ENCODE peak calls at places on chromosomes 4 and X, in ten cellular contexts. I, G, L, C, S, F, B, Y, U and Q are unnamed samples.

GRCh38 chr4:40550900-40551546 is 78.6 kb downstream of the RBM47 start:
- DNase-seq in B (no peak), F (peak; percentile 57), S (no peak), I (no peak), G (peak; percentile 78), L (peak; percentile 4), U (no peak), C (no peak), Y (no peak), Q (peak; percentile 55)

GRCh38 chr4:113384600-113384999 is 335.1 kb downstream of the ANK2 start:
- DNase-seq in I (no peak), Y (no peak), S (no peak), F (no peak), B (no peak), L (no peak), U (no peak), C (no peak), G (peak; percentile 54), Q (no peak)

GRCh38 chr4:15714616-15715015 is 11.8 kb downstream of the BST1 start:
- DNase-seq in U (no peak), F (no peak), S (no peak), L (no peak), C (no peak), B (peak; percentile 53), I (no peak), G (no peak), Y (no peak), Q (no peak)

GRCh38 chr4:179867300-179867878 is 2375.8 kb upstream of the TENM3 start:
- DNase-seq in I (no peak), S (no peak), C (no peak), F (peak; percentile 40), Y (no peak), L (peak; percentile 4), U (no peak), B (peak; percentile 3), G (peak; percentile 20), Q (peak; percentile 78)

GRCh38 chr4:184896868-184897715 is 71.3 kb upstream of the ACSL1 start:
- DNase-seq in G (no peak), L (no peak), F (peak; percentile 20), I (peak; percentile 80), B (no peak), Y (no peak), S (no peak), C (no peak), U (no peak), Q (peak; percentile 69)

GRCh38 chr4:151991884-151992166 is 231.0 kb upstream of the GATB start:
- DNase-seq in F (no peak), S (no peak), L (no peak), B (no peak), G (no peak), C (no peak), Y (no peak), I (no peak), U (no peak), Q (no peak)

GRCh38 chr4:19327364-19327763 is 924.3 kb upstream of the SLIT2 start:
- DNase-seq in G (no peak), L (peak; percentile 14), S (no peak), B (no peak), Y (no peak), F (no peak), U (no peak), I (no peak), C (no peak), Q (no peak)

GRCh38 chr4:17063870-17064269 is 165.4 kb upstream of the LDB2 start:
- DNase-seq in F (no peak), G (no peak), I (no peak), U (no peak), B (peak; percentile 46), L (peak; percentile 29), C (no peak), S (no peak), Y (no peak), Q (no peak)

GRCh38 chrX:20718592-20718991 is 451.9 kb upstream of the RPS6KA3 start:
- DNase-seq in F (no peak), C (no peak), B (no peak), S (no peak), G (no peak), I (no peak), U (no peak), L (no peak), Y (no peak), Q (no peak)

GRCh38 chr4:121091941-121092340 is 19.6 kb upstream of the NDNF start:
- DNase-seq in G (no peak), L (no peak), Y (no peak), B (no peak), U (no peak), I (no peak), S (no peak), F (no peak), C (no peak), Q (no peak)

GRCh38 chr4:169254546-169254983 is 16.2 kb downstream of the SH3RF1 start:
- DNase-seq in U (no peak), F (no peak), B (peak; percentile 41), Y (no peak), C (no peak), S (no peak), L (peak; percentile 86), I (no peak), G (peak; percentile 45), Q (no peak)

GRCh38 chrX:30941898-30942297 is 52.8 kb upstream of the TAB3 start:
- DNase-seq in G (no peak), B (no peak), C (no peak), U (no peak), I (no peak), L (no peak), Y (no peak), F (no peak), S (no peak), Q (peak; percentile 71)

GRCh38 chr4:21276046-21276445 is 575.8 kb downstream of the PACRGL start:
- DNase-seq in Y (no peak), G (no peak), F (no peak), C (no peak), U (no peak), S (no peak), I (no peak), B (no peak), L (no peak), Q (no peak)

GRCh38 chrX:41482153-41482850 is 35.2 kb downstream of the NYX start:
- DNase-seq in U (no peak), S (no peak), L (no peak), G (no peak), Y (no peak), B (no peak), F (no peak), I (no peak), C (no peak), Q (peak; percentile 41)

GRCh38 chr4:52712991-52713275 is 38.3 kb downstream of the ERVMER34-1 start:
- DNase-seq in G (no peak), C (no peak), I (no peak), F (no peak), B (no peak), Y (no peak), S (no peak), U (no peak), L (no peak), Q (no peak)

GRCh38 chrX:17495052-17495451 is 120.1 kb downstream of the NHS start:
- DNase-seq in I (no peak), Y (no peak), G (no peak), B (no peak), S (no peak), L (no peak), C (no peak), U (no peak), F (no peak), Q (no peak)

GRCh38 chr4:140243345-140243753 is 89.4 kb upstream of the MAML3 start:
- DNase-seq in Y (no peak), S (no peak), C (no peak), G (no peak), L (no peak), B (no peak), I (peak; percentile 80), U (peak; percentile 66), F (peak; percentile 54), Q (no peak)

GRCh38 chrX:56068274-56068758 is 163.8 kb upstream of the KLF8 start:
- DNase-seq in U (no peak), B (no peak), F (no peak), C (no peak), Y (no peak), S (no peak), I (peak; percentile 82), L (no peak), G (no peak), Q (no peak)

GRCh38 chr4:140928880-140929279 is 172.7 kb upstream of the TBC1D9 start:
- DNase-seq in G (no peak), B (no peak), F (no peak), I (no peak), L (peak; percentile 55), U (no peak), Y (no peak), C (no peak), S (no peak), Q (no peak)

GRCh38 chr4:107838763-107839162 is 14.0 kb downstream of the SGMS2 start:
- DNase-seq in U (no peak), F (peak; percentile 5), S (no peak), C (no peak), B (no peak), I (no peak), L (no peak), G (peak; percentile 56), Y (no peak), Q (no peak)

GRCh38 chr4:675980-676870 is 1.9 kb downstream of the MYL5 start:
- DNase-seq in B (no peak), C (no peak), I (peak; percentile 80), S (no peak), L (no peak), F (no peak), G (no peak), U (no peak), Y (no peak), Q (peak; percentile 94)

GRCh38 chrX:2697741-2698294 is 6.7 kb downstream of the CD99 start:
- DNase-seq in Y (no peak), B (no peak), F (no peak), C (no peak), L (no peak), S (no peak), I (no peak), G (no peak), U (no peak), Q (no peak)

GRCh38 chrX:39967348-39967747 is 130.4 kb downstream of the BCOR start:
- DNase-seq in U (no peak), F (no peak), S (no peak), G (no peak), L (no peak), I (no peak), C (no peak), B (no peak), Y (no peak), Q (no peak)

GRCh38 chr4:147550626-147551250 is 66.5 kb upstream of the TMEM184C start:
- DNase-seq in C (no peak), F (no peak), U (no peak), B (peak; percentile 24), S (no peak), I (no peak), Y (no peak), L (peak; percentile 76), G (peak; percentile 65), Q (no peak)

GRCh38 chr4:138772366-138772765 is 243.2 kb upstream of the NOCT start:
- DNase-seq in S (no peak), B (no peak), F (no peak), U (no peak), C (no peak), I (no peak), G (no peak), Y (no peak), L (no peak), Q (no peak)

GRCh38 chrX:49754238-49754857 is 58.6 kb upstream of the PAGE1 start:
- DNase-seq in L (peak; percentile 15), Y (no peak), F (peak; percentile 12), S (no peak), G (peak; percentile 3), U (peak; percentile 3), C (no peak), B (peak; percentile 17), I (no peak), Q (no peak)

GRCh38 chrX:111095974-111096870 is at the start of gene PAK3:
- DNase-seq in I (peak; percentile 77), L (peak; percentile 7), Y (no peak), B (peak; percentile 50), S (peak; percentile 38), G (peak; percentile 69), U (peak; percentile 68), C (peak; percentile 26), F (no peak), Q (no peak)

GRCh38 chr4:151874328-151874727 is 113.5 kb upstream of the GATB start:
- DNase-seq in G (no peak), C (no peak), Y (no peak), L (no peak), U (no peak), I (no peak), S (no peak), B (no peak), F (no peak), Q (no peak)